ENCODE peak calls at places on chromosomes 16 and 17, in five cellular contexts. G, H, B, W and M are unnamed samples. For H3K4me1, the result is how much of the 10 kb centered on the place peaks cover.

GRCh38 chr17:76078859-76079576 is at the start of gene ZACN:
- DNase-seq in G (no peak), H (no peak), B (no peak), W (no peak), M (no peak)

GRCh38 chr17:19397556-19398041 is 10.6 kb upstream of the MFAP4 start:
- DNase-seq in G (no peak), H (no peak), B (no peak), W (no peak), M (no peak)

GRCh38 chr17:43217614-43218087 is 6.0 kb downstream of the TMEM106A start:
- DNase-seq in G (no peak), H (no peak), B (no peak), W (no peak), M (no peak)

GRCh38 chr16:15671530-15672117 is 21.6 kb downstream of the NDE1 start:
- DNase-seq in G (no peak), H (no peak), B (no peak), W (no peak), M (no peak)

GRCh38 chr17:79305831-79306687 is 231.4 kb downstream of the ENGASE start:
- DNase-seq in G (no peak), H (no peak), B (peak), W (peak), M (no peak)

GRCh38 chr17:60252459-60252858 is 102.7 kb downstream of the CA4 start:
- DNase-seq in G (no peak), H (no peak), B (no peak), W (no peak), M (no peak)

GRCh38 chr16:2246301-2246885 is 5.0 kb downstream of the ECI1 start:
- DNase-seq in G (no peak), H (no peak), B (no peak), W (no peak), M (no peak)

GRCh38 chr16:14180431-14181059 is 109.4 kb downstream of the MRTFB start:
- DNase-seq in G (no peak), H (no peak), B (no peak), W (no peak), M (no peak)

GRCh38 chr16:67223992-67224391 is 2.9 kb upstream of the TMEM208 start:
- DNase-seq in G (peak), H (no peak), B (no peak), W (no peak), M (no peak)
- H3K27ac ChIP-seq in G (no peak), H (no peak), B (no peak), W (no peak), M (no peak)

GRCh38 chr17:45139533-45139920 is 4.0 kb downstream of the ACBD4 start:
- DNase-seq in G (no peak), H (no peak), B (no peak), W (no peak), M (no peak)
- H3K4me1 ChIP-seq in G (under half), H (under half), B (under half), W (under half), M (under half)

GRCh38 chr17:44655983-44656700 is at the start of gene MEIOC:
- DNase-seq in G (peak), H (no peak), B (no peak), W (peak), M (peak)
- H3K27ac ChIP-seq in G (no peak), H (no peak), B (no peak), W (no peak), M (no peak)

DNA sequence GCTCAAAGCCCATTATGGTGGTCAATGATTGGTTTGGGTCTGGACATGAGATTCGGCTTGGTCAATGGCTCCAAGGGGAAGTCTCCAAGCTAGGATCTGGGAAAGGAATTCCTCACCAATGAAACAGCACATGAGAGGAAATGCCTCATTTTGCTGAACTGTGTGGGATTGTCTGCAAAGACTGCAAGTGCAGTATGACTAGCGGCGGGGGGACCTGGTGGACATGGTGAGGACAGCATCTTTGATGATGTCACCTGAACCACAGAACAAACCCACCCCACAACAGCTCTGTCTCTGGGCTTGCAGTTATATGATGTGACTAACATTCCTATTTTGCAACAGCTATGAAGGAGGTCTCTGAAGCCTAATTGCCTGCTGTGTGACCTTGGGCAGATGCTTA is 50.6 kb upstream of the NKD1 start:
- DNase-seq in G (no peak), H (peak), B (peak), W (peak), M (no peak)
- H3K4me1 ChIP-seq in G (under half), H (under half), B (under half), W (under half), M (under half)